ENCODE peak calls at places on chromosomes 5 and 9, in six cellular contexts. One of them, this sample, is unnamed.

GRCh38 chr5:68484307-68485068 is 268.9 kb downstream of the PIK3R1 start:
- DNase-seq in upper lobe of left lung: no peak
- DNase-seq in HCT116: no peak
- DNase-seq in uterus: no peak
- DNase-seq in K562: no peak
- DNase-seq in A549: no peak
- DNase-seq in this sample: no peak

GRCh38 chr5:43036856-43037711 is 3.0 kb downstream of the ANXA2R start:
- DNase-seq in upper lobe of left lung: peak
- DNase-seq in K562: no peak
- DNase-seq in A549: no peak
- DNase-seq in HCT116: no peak
- DNase-seq in uterus: no peak
- DNase-seq in this sample: peak

GRCh38 chr5:124980174-124980941 is 233.9 kb upstream of the ZNF608 start:
- DNase-seq in uterus: no peak
- DNase-seq in A549: no peak
- DNase-seq in HCT116: no peak
- DNase-seq in upper lobe of left lung: no peak
- DNase-seq in K562: no peak
- DNase-seq in this sample: no peak

GRCh38 chr9:74379718-74380117 is 117.4 kb upstream of the RORB start:
- DNase-seq in A549: peak
- DNase-seq in upper lobe of left lung: no peak
- DNase-seq in K562: peak
- DNase-seq in HCT116: peak
- DNase-seq in uterus: no peak
- DNase-seq in this sample: no peak

GRCh38 chr5:171462928-171463843 is 43.7 kb downstream of the FGF18 start:
- DNase-seq in uterus: no peak
- DNase-seq in A549: no peak
- DNase-seq in K562: no peak
- DNase-seq in upper lobe of left lung: no peak
- DNase-seq in HCT116: peak
- DNase-seq in this sample: no peak

GRCh38 chr5:52804359-52804758 is 16.6 kb downstream of the ITGA1 start:
- DNase-seq in A549: no peak
- DNase-seq in uterus: no peak
- DNase-seq in HCT116: no peak
- DNase-seq in upper lobe of left lung: no peak
- DNase-seq in K562: no peak
- DNase-seq in this sample: no peak

GRCh38 chr5:138274189-138274853 is at the start of gene GFRA3:
- DNase-seq in upper lobe of left lung: peak
- DNase-seq in A549: no peak
- DNase-seq in HCT116: no peak
- DNase-seq in K562: peak
- DNase-seq in uterus: no peak
- DNase-seq in this sample: no peak

GRCh38 chr5:168920019-168920813 is 341.0 kb upstream of the PANK3 start:
- DNase-seq in K562: no peak
- DNase-seq in uterus: no peak
- DNase-seq in HCT116: no peak
- DNase-seq in A549: no peak
- DNase-seq in upper lobe of left lung: no peak
- DNase-seq in this sample: no peak

GRCh38 chr9:72478993-72479392 is 42.4 kb upstream of the TMC1 start:
- DNase-seq in K562: no peak
- DNase-seq in uterus: no peak
- DNase-seq in upper lobe of left lung: no peak
- DNase-seq in HCT116: no peak
- DNase-seq in A549: no peak
- DNase-seq in this sample: no peak

GRCh38 chr9:83068414-83068813 is 5.5 kb upstream of the RASEF start:
- DNase-seq in A549: no peak
- DNase-seq in K562: no peak
- DNase-seq in uterus: no peak
- DNase-seq in upper lobe of left lung: no peak
- DNase-seq in HCT116: no peak
- DNase-seq in this sample: no peak

GRCh38 chr5:69415584-69415958 is 655 bp downstream of the MARVELD2 start:
- DNase-seq in K562: no peak
- DNase-seq in uterus: no peak
- DNase-seq in HCT116: peak
- DNase-seq in A549: no peak
- DNase-seq in upper lobe of left lung: peak
- DNase-seq in this sample: no peak

GRCh38 chr5:194102-194501 is 2.8 kb downstream of the LRRC14B start:
- DNase-seq in uterus: no peak
- DNase-seq in upper lobe of left lung: no peak
- DNase-seq in A549: no peak
- DNase-seq in HCT116: no peak
- DNase-seq in K562: no peak
- DNase-seq in this sample: peak
- TF ChIP-seq POLR2A in uterus: no peak
- TF ChIP-seq POLR2A in upper lobe of left lung: no peak
- TF ChIP-seq POLR2A in A549: no peak
- TF ChIP-seq POLR2A in HCT116: no peak
- TF ChIP-seq POLR2A in K562: no peak
- TF ChIP-seq POLR2A in this sample: no peak

DNA sequence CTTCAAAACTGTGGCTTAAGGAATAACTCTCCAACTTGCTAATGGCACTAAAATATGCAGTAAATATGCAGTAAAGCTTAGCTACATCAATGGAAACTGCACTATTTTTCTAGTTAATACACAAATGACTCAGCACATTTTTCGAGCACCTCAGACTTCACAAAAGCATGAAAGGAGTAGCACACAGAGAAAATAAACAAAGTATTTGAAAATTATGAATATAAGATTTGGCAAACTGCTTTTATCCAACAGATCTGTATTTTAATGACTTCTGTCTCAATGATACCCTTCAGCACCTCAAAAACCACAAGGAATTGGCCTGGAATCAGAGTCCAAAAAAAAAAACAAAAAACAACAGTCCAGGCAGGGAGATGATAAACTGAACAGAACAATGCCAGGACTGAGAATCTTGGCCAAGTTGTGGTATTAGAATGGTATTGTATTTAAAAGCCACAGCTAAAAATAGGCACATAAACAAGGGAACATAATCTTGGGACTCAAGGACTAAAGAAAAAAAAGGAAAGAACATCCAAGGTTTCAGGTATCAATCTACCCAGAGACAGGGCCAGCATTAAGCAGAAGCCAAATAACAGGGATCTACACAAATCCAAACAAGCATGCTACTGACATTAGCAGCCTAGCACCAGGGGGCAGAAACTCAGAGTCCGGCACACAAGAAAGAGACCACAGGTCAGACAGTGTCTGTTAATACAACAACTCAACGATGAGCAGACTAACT is 21.4 kb downstream of the TMEM245 start:
- DNase-seq in HCT116: no peak
- DNase-seq in uterus: peak
- DNase-seq in A549: no peak
- DNase-seq in upper lobe of left lung: no peak
- DNase-seq in K562: peak
- DNase-seq in this sample: no peak
- TF ChIP-seq CTCF in HCT116: peak
- TF ChIP-seq CTCF in uterus: peak
- TF ChIP-seq CTCF in A549: peak
- TF ChIP-seq CTCF in upper lobe of left lung: no peak
- TF ChIP-seq CTCF in K562: peak
- TF ChIP-seq CTCF in this sample: peak

GRCh38 chr9:110578896-110579752 is at the start of gene SVEP1:
- DNase-seq in upper lobe of left lung: peak
- DNase-seq in HCT116: no peak
- DNase-seq in A549: peak
- DNase-seq in uterus: peak
- DNase-seq in K562: no peak
- DNase-seq in this sample: peak
- TF ChIP-seq POLR2A in upper lobe of left lung: no peak
- TF ChIP-seq POLR2A in HCT116: no peak
- TF ChIP-seq POLR2A in A549: no peak
- TF ChIP-seq POLR2A in uterus: no peak
- TF ChIP-seq POLR2A in K562: no peak
- TF ChIP-seq POLR2A in this sample: peak

DNA sequence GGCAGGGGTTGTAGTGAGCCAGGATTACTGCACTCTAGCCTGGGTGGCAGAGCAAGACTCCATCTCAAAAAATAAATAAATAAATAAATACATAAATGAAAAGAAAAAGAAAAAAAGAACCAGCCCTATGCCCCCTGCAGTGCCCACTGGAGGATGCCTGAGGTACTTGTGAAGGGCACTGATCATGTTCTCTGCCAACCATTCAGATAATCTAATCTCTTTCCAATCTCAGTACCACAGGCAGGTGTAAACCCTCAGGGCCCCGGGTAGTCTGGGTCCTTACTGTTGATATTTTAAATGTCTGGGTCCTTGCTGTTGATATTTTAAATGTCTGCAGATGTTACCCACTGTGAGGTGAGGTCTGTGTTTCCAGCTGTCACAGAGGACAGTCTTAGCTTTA is 321.8 kb upstream of the ADCY2 start:
- DNase-seq in upper lobe of left lung: no peak
- DNase-seq in K562: no peak
- DNase-seq in A549: no peak
- DNase-seq in uterus: no peak
- DNase-seq in HCT116: no peak
- DNase-seq in this sample: no peak
- TF ChIP-seq CTCF in upper lobe of left lung: no peak
- TF ChIP-seq CTCF in K562: no peak
- TF ChIP-seq CTCF in A549: no peak
- TF ChIP-seq CTCF in uterus: no peak
- TF ChIP-seq CTCF in HCT116: no peak
- TF ChIP-seq CTCF in this sample: no peak

GRCh38 chr5:151005975-151006576 is 14.3 kb upstream of the GPX3 start:
- DNase-seq in upper lobe of left lung: no peak
- DNase-seq in uterus: peak
- DNase-seq in A549: no peak
- DNase-seq in K562: no peak
- DNase-seq in HCT116: no peak
- DNase-seq in this sample: peak

GRCh38 chr5:151006704-151007334 is 13.6 kb upstream of the GPX3 start:
- DNase-seq in uterus: no peak
- DNase-seq in A549: no peak
- DNase-seq in K562: no peak
- DNase-seq in HCT116: no peak
- DNase-seq in upper lobe of left lung: peak
- DNase-seq in this sample: no peak

GRCh38 chr5:151003503-151003860 is 16.9 kb upstream of the GPX3 start:
- DNase-seq in upper lobe of left lung: no peak
- DNase-seq in K562: no peak
- DNase-seq in A549: no peak
- DNase-seq in HCT116: no peak
- DNase-seq in uterus: no peak
- DNase-seq in this sample: no peak

GRCh38 chr5:151004499-151004898 is 15.9 kb upstream of the GPX3 start:
- DNase-seq in upper lobe of left lung: no peak
- DNase-seq in K562: no peak
- DNase-seq in uterus: no peak
- DNase-seq in HCT116: no peak
- DNase-seq in A549: no peak
- DNase-seq in this sample: no peak

DNA sequence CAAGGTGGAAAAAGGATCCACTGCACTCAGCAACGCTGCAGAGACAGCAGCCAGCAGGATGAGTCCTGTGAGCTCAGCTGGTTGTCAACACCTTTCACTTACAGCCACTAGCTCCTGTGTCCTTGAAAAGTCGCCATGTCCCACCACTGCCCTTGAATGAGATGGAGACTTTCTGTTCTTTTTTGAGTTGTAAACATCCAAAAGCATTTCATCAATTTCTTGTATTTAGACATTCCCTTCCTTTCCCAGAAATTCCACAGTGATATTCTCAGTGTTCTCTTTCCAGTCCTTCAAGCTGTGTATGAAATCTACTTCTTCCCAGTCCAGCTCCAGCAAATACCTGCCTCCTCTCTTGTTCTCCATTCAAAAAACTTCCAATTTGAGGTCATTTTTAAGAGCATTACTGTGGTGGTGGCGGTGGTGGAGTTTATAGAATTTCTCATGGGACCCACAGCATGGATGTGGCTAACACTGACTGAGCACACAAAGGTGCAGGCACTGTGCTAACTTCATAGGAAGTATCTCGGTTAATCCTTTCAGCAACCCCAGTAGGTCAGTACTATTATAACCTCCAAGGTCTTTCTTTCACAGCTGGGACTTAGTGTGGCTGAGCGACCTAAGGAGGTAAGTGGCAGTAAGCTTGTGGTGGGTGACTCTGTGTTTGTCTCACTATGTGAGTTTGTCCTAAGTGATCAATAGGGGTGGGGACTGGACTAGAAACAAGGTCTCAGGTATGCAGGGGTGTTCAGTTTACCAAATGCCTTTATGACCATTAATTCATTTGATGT is 15.0 kb upstream of the GPX3 start:
- DNase-seq in upper lobe of left lung: no peak
- DNase-seq in HCT116: peak
- DNase-seq in A549: no peak
- DNase-seq in uterus: peak
- DNase-seq in K562: no peak
- DNase-seq in this sample: no peak
- TF ChIP-seq POLR2A in upper lobe of left lung: no peak
- TF ChIP-seq POLR2A in HCT116: no peak
- TF ChIP-seq POLR2A in A549: no peak
- TF ChIP-seq POLR2A in uterus: no peak
- TF ChIP-seq POLR2A in K562: no peak
- TF ChIP-seq POLR2A in this sample: no peak

GRCh38 chr9:14746655-14747054 is 24.1 kb upstream of the CER1 start:
- DNase-seq in HCT116: no peak
- DNase-seq in uterus: no peak
- DNase-seq in A549: no peak
- DNase-seq in upper lobe of left lung: no peak
- DNase-seq in K562: no peak
- DNase-seq in this sample: no peak

GRCh38 chr9:14750871-14751270 is 28.3 kb upstream of the CER1 start:
- DNase-seq in K562: no peak
- DNase-seq in upper lobe of left lung: no peak
- DNase-seq in uterus: no peak
- DNase-seq in HCT116: no peak
- DNase-seq in A549: no peak
- DNase-seq in this sample: no peak

GRCh38 chr9:14747116-14747515 is 24.6 kb upstream of the CER1 start:
- DNase-seq in HCT116: no peak
- DNase-seq in upper lobe of left lung: no peak
- DNase-seq in K562: no peak
- DNase-seq in uterus: no peak
- DNase-seq in A549: no peak
- DNase-seq in this sample: no peak

GRCh38 chr9:14749738-14750137 is 27.2 kb upstream of the CER1 start:
- DNase-seq in upper lobe of left lung: no peak
- DNase-seq in uterus: no peak
- DNase-seq in A549: no peak
- DNase-seq in HCT116: no peak
- DNase-seq in K562: no peak
- DNase-seq in this sample: no peak

DNA sequence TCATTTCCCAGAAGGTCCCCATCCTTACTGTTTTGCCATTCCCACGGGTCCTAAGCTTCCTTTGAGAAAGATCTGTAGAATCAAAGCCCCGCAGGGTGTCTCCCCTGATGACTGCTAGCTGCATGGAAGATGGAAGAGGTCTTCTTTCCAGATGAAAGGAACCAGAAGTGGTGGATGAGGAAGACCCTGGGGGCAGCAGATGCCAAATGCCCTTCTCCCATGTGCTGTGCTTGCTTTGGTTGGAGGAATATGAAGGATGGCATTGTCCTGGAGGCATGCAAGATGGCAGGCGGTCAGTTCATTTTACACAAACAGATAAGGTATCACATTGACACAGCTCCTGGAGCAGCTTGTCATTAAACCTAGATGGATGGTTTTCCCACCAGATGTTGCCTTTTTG is 25.8 kb upstream of the CER1 start:
- DNase-seq in uterus: no peak
- DNase-seq in K562: no peak
- DNase-seq in upper lobe of left lung: no peak
- DNase-seq in A549: no peak
- DNase-seq in HCT116: no peak
- DNase-seq in this sample: no peak
- TF ChIP-seq CTCF in uterus: no peak
- TF ChIP-seq CTCF in K562: no peak
- TF ChIP-seq CTCF in upper lobe of left lung: no peak
- TF ChIP-seq CTCF in A549: no peak
- TF ChIP-seq CTCF in HCT116: no peak
- TF ChIP-seq CTCF in this sample: no peak